ENCODE peak calls at places on chromosomes 13 and 19, in four cellular contexts. W is WTC11, A is K562, D is HepG2. H is an unnamed sample.

GRCh38 chr19:49832556-49832955 is 14.5 kb downstream of the MED25 start:
- DNase-seq in W (no peak), A (no peak), D (no peak), H (no peak)

GRCh38 chr13:107531180-107531579 is 684.2 kb downstream of the LIG4 start:
- DNase-seq in W (no peak), A (no peak), D (no peak), H (no peak)

GRCh38 chr13:75091185-75091584 is 390.8 kb downstream of the TBC1D4 start:
- DNase-seq in A (no peak), W (no peak), D (no peak), H (no peak)

GRCh38 chr13:67520886-67521285 is 290.8 kb upstream of the PCDH9 start:
- DNase-seq in A (no peak), D (no peak), W (no peak), H (no peak)

GRCh38 chr19:12665281-12665573 is 1.3 kb downstream of the MAN2B1 start:
- DNase-seq in D (no peak), A (no peak), W (no peak), H (no peak)

GRCh38 chr19:18109363-18109730 is 11.8 kb downstream of the MAST3 start:
- DNase-seq in W (no peak), A (no peak), D (peak), H (no peak)

GRCh38 chr13:62194371-62194770 is 778.7 kb upstream of the PCDH20 start:
- DNase-seq in D (no peak), W (no peak), A (no peak), H (no peak)

GRCh38 chr13:55439450-55439849 is 1701.3 kb upstream of the PRR20A start:
- DNase-seq in W (no peak), D (no peak), A (no peak), H (no peak)

GRCh38 chr19:50500753-50501151 is 10.2 kb downstream of the JOSD2 start:
- DNase-seq in D (no peak), A (no peak), W (no peak), H (no peak)

GRCh38 chr13:98556968-98557591 is 19.8 kb downstream of the STK24 start:
- DNase-seq in D (no peak), W (no peak), A (no peak), H (no peak)

GRCh38 chr19:14432817-14433453 is at the start of gene PKN1:
- DNase-seq in A (peak), D (no peak), W (peak), H (peak)

GRCh38 chr13:75770164-75771145 is 134.3 kb downstream of the LMO7 start:
- DNase-seq in W (no peak), D (no peak), A (no peak), H (no peak)

GRCh38 chr13:100378533-100378932 is 210.1 kb downstream of the GGACT start:
- DNase-seq in W (no peak), D (no peak), A (no peak), H (no peak)

GRCh38 chr13:44471686-44472085 is 98.1 kb downstream of the SERP2 start:
- DNase-seq in D (no peak), A (no peak), W (no peak), H (no peak)

GRCh38 chr13:44207476-44207875 is 166.1 kb upstream of the SERP2 start:
- DNase-seq in D (no peak), W (no peak), A (no peak), H (no peak)

GRCh38 chr13:101639711-101640110 is 187.2 kb downstream of the ITGBL1 start:
- DNase-seq in D (no peak), W (no peak), A (no peak), H (no peak)

GRCh38 chr19:58305932-58306323 is 751 bp downstream of the ERVK3-1 start:
- DNase-seq in D (peak), W (no peak), A (no peak), H (no peak)

GRCh38 chr19:35959040-35959967 is 23.1 kb downstream of the LRFN3 start:
- DNase-seq in W (peak), A (peak), D (no peak), H (peak)

GRCh38 chr13:67841071-67841470 is 610.9 kb upstream of the PCDH9 start:
- DNase-seq in W (peak), A (no peak), D (no peak), H (peak)

GRCh38 chr19:2129022-2129421 is 22.3 kb downstream of the AP3D1 start:
- DNase-seq in D (no peak), W (no peak), A (no peak), H (no peak)

GRCh38 chr19:51119089-51119488 is 5.6 kb upstream of the SIGLEC9 start:
- DNase-seq in W (no peak), D (no peak), A (no peak), H (no peak)

GRCh38 chr13:104740616-104741222 is 1674.5 kb upstream of the SLC10A2 start:
- DNase-seq in A (no peak), W (no peak), D (no peak), H (no peak)

GRCh38 chr19:48881741-48882657 is 9.8 kb downstream of the PPP1R15A start:
- DNase-seq in A (peak), D (no peak), W (peak), H (peak)

GRCh38 chr19:10295305-10295846 is 5.6 kb downstream of the ICAM5 start:
- DNase-seq in D (no peak), W (peak), A (peak), H (no peak)

GRCh38 chr13:79480954-79481684 is at the start of gene NDFIP2:
- DNase-seq in A (peak), D (peak), W (peak), H (peak)

GRCh38 chr13:108595416-108596257 is 33.8 kb upstream of the MYO16 start:
- DNase-seq in D (no peak), W (peak), A (no peak), H (no peak)

GRCh38 chr19:16447015-16447384 is 24.8 kb downstream of the EPS15L1 start:
- DNase-seq in D (peak), W (no peak), A (peak), H (no peak)

GRCh38 chr13:51370116-51370515 is 30.6 kb downstream of the SERPINE3 start:
- DNase-seq in D (no peak), W (no peak), A (no peak), H (no peak)

GRCh38 chr19:55341191-55342043 is 1.7 kb downstream of the KMT5C start:
- DNase-seq in W (peak), A (peak), D (peak), H (peak)

GRCh38 chr13:20391597-20392452 is 133.8 kb downstream of the CRYL1 start:
- DNase-seq in W (peak), A (no peak), D (no peak), H (no peak)

GRCh38 chr19:5700455-5701092 is 10.5 kb downstream of the RPL36 start:
- DNase-seq in D (no peak), A (no peak), W (no peak), H (no peak)

DNA sequence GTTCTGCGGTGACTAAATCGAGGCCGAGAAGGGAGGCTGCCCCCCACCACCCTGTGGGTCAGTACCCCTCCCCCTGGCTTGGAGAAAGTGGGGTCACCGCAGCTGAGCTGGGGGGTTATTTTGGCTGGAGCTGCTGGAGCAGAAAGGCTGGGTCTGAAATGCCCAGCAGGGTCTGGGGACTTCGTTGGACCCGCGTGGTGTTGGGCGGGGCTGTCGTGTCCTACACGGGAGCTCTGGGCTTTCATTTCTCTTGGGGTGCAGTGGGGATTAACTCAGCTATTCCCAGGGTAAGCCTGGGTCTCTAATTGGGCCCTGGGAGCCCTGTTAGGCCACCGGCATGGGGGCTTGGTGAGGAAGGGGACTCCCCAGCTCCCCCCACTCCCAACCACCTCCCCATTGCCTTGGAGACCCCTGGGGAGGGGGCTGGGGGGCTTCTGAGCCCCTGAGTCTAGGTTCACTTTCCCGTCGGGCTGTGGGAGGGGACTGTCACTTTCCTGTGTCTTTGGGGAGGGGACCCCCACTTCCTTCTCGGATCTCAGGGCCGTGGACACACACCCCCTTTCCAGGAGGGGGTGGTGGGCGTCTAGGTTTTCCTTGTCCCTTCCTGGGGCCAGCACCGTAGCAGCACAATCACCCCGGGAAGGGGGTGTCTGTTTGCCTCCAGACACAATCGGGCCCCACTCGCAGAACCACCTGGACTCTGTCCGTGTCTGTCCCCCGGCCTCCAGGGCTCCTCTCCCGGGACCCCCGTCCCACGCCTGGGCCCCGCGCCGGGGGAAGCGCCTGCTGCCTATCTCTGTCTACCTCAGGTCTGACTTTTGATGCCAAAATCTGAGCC is 10.2 kb upstream of the WDR18 start:
- DNase-seq in D (no peak), W (no peak), A (no peak), H (no peak)
- TF ChIP-seq ELF4 in D (no peak), W (no peak), A (no peak), H (no peak)

DNA sequence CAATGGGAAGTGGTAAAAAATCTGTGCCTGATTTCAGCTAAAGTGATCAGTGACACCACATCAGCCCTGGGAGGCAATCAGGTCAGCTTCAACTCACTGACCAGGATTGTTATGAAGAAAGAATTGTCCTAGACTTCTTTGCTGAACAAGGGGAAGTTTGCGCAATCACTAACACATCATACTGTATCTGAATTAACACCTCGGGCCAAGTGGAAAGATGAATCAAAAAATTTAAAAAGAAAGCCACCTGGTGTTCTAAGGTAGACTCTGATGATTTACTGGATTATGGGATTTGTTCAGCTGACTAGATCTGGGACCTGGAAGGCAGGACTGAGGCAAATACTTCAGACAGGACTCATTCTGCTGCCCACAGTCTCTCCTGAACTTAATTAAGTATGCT is 161.8 kb downstream of the DIAPH3 start:
- DNase-seq in A (no peak), W (no peak), D (no peak), H (no peak)
- TF ChIP-seq ELF4 in A (no peak), W (no peak), D (no peak), H (no peak)

DNA sequence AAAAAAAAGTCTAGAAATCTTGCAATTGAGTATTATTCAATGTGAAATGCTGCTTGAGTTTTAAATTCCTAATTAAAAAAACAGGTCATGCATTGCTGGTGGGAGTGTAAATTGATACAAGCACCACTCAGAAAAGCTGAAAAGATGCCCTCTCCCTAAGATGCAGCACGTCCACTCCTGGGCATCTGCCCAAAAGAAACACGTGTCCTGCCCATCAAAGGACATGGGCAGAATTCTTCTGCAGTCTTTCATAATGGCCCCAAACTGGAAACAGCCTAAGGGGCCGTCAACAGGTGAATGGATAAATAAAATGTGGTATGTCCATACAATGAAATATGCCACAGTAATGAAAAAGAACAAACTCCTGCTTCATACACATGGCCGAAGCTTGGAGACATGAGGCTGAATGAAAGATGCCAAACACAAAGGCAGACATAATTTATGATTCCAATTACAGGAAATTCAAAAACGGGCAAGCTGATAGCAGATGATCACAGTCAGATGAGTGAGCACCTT is 7.8 kb downstream of the POU2F2 start:
- DNase-seq in A (no peak), D (no peak), W (no peak), H (no peak)
- TF ChIP-seq ELF4 in A (no peak), D (no peak), W (no peak), H (no peak)

GRCh38 chr13:38814331-38814730 is 127.5 kb downstream of the FREM2 start:
- DNase-seq in W (no peak), A (no peak), D (no peak), H (no peak)
- TF ChIP-seq ELF4 in W (no peak), A (no peak), D (no peak), H (no peak)

H was measured in HEK293T.